ENCODE peak calls at places on chromosomes 7 and 10, in ten cellular contexts. One of them, this sample, is unnamed.

GRCh38 chr7:96838481-96838880 is 128.8 kb upstream of the SEM1 start:
- DNase-seq in epithelial cell of esophagus: no peak
- DNase-seq in psoas muscle: no peak
- DNase-seq in left lung: no peak
- DNase-seq in uterus: no peak
- DNase-seq in dorsolateral prefrontal cortex: no peak
- DNase-seq in tibial nerve: no peak
- DNase-seq in upper lobe of right lung: no peak
- DNase-seq in mucosa of descending colon: no peak
- DNase-seq in astrocyte of the cerebellum: no peak
- DNase-seq in this sample: no peak

GRCh38 chr7:2637505-2638223 is 5.9 kb downstream of the TTYH3 start:
- DNase-seq in psoas muscle: peak
- DNase-seq in uterus: peak
- DNase-seq in upper lobe of right lung: peak
- DNase-seq in astrocyte of the cerebellum: no peak
- DNase-seq in left lung: peak
- DNase-seq in epithelial cell of esophagus: no peak
- DNase-seq in mucosa of descending colon: peak
- DNase-seq in dorsolateral prefrontal cortex: no peak
- DNase-seq in tibial nerve: peak
- DNase-seq in this sample: no peak

GRCh38 chr7:27175005-27175625 is 995 bp upstream of the HOXA10 start:
- DNase-seq in mucosa of descending colon: peak
- DNase-seq in psoas muscle: no peak
- DNase-seq in epithelial cell of esophagus: no peak
- DNase-seq in tibial nerve: no peak
- DNase-seq in upper lobe of right lung: peak
- DNase-seq in uterus: peak
- DNase-seq in left lung: no peak
- DNase-seq in dorsolateral prefrontal cortex: peak
- DNase-seq in astrocyte of the cerebellum: no peak
- DNase-seq in this sample: no peak

GRCh38 chr7:40530292-40530691 is 395.5 kb downstream of the SUGCT start:
- DNase-seq in dorsolateral prefrontal cortex: no peak
- DNase-seq in epithelial cell of esophagus: no peak
- DNase-seq in uterus: no peak
- DNase-seq in left lung: no peak
- DNase-seq in mucosa of descending colon: no peak
- DNase-seq in tibial nerve: no peak
- DNase-seq in upper lobe of right lung: no peak
- DNase-seq in psoas muscle: no peak
- DNase-seq in astrocyte of the cerebellum: peak
- DNase-seq in this sample: no peak

GRCh38 chr10:5697342-5697741 is 12.7 kb downstream of the TASOR2 start:
- DNase-seq in upper lobe of right lung: no peak
- DNase-seq in dorsolateral prefrontal cortex: no peak
- DNase-seq in left lung: no peak
- DNase-seq in astrocyte of the cerebellum: no peak
- DNase-seq in tibial nerve: no peak
- DNase-seq in mucosa of descending colon: no peak
- DNase-seq in epithelial cell of esophagus: no peak
- DNase-seq in uterus: no peak
- DNase-seq in psoas muscle: no peak
- DNase-seq in this sample: no peak

GRCh38 chr7:104410742-104411141 is 82.3 kb downstream of the LHFPL3 start:
- DNase-seq in left lung: no peak
- DNase-seq in dorsolateral prefrontal cortex: no peak
- DNase-seq in astrocyte of the cerebellum: no peak
- DNase-seq in upper lobe of right lung: no peak
- DNase-seq in epithelial cell of esophagus: no peak
- DNase-seq in uterus: no peak
- DNase-seq in mucosa of descending colon: no peak
- DNase-seq in psoas muscle: no peak
- DNase-seq in tibial nerve: no peak
- DNase-seq in this sample: no peak

GRCh38 chr10:118723467-118723866 is 31.3 kb downstream of the CACUL1 start:
- DNase-seq in astrocyte of the cerebellum: no peak
- DNase-seq in uterus: no peak
- DNase-seq in dorsolateral prefrontal cortex: no peak
- DNase-seq in psoas muscle: no peak
- DNase-seq in mucosa of descending colon: no peak
- DNase-seq in left lung: no peak
- DNase-seq in upper lobe of right lung: no peak
- DNase-seq in tibial nerve: no peak
- DNase-seq in epithelial cell of esophagus: no peak
- DNase-seq in this sample: no peak

GRCh38 chr10:110753462-110753861 is 109.3 kb downstream of the RBM20 start:
- DNase-seq in psoas muscle: no peak
- DNase-seq in dorsolateral prefrontal cortex: no peak
- DNase-seq in epithelial cell of esophagus: no peak
- DNase-seq in mucosa of descending colon: no peak
- DNase-seq in left lung: no peak
- DNase-seq in astrocyte of the cerebellum: no peak
- DNase-seq in uterus: no peak
- DNase-seq in upper lobe of right lung: no peak
- DNase-seq in tibial nerve: no peak
- DNase-seq in this sample: no peak

GRCh38 chr7:100722480-100723212 is 2.4 kb downstream of the EPO start:
- DNase-seq in uterus: no peak
- DNase-seq in mucosa of descending colon: no peak
- DNase-seq in psoas muscle: no peak
- DNase-seq in tibial nerve: no peak
- DNase-seq in left lung: peak
- DNase-seq in astrocyte of the cerebellum: no peak
- DNase-seq in upper lobe of right lung: no peak
- DNase-seq in epithelial cell of esophagus: no peak
- DNase-seq in dorsolateral prefrontal cortex: no peak
- DNase-seq in this sample: peak

GRCh38 chr7:100720645-100721504 is 607 bp downstream of the EPO start:
- DNase-seq in uterus: no peak
- DNase-seq in psoas muscle: no peak
- DNase-seq in astrocyte of the cerebellum: no peak
- DNase-seq in left lung: peak
- DNase-seq in mucosa of descending colon: no peak
- DNase-seq in tibial nerve: no peak
- DNase-seq in upper lobe of right lung: no peak
- DNase-seq in dorsolateral prefrontal cortex: no peak
- DNase-seq in epithelial cell of esophagus: no peak
- DNase-seq in this sample: peak

GRCh38 chr7:100720320-100720644 is at the start of gene EPO:
- DNase-seq in left lung: no peak
- DNase-seq in psoas muscle: no peak
- DNase-seq in mucosa of descending colon: no peak
- DNase-seq in tibial nerve: no peak
- DNase-seq in upper lobe of right lung: no peak
- DNase-seq in astrocyte of the cerebellum: no peak
- DNase-seq in dorsolateral prefrontal cortex: no peak
- DNase-seq in epithelial cell of esophagus: no peak
- DNase-seq in uterus: no peak
- DNase-seq in this sample: no peak

GRCh38 chr7:100721505-100721812 is 1.2 kb downstream of the EPO start:
- DNase-seq in dorsolateral prefrontal cortex: no peak
- DNase-seq in uterus: no peak
- DNase-seq in astrocyte of the cerebellum: no peak
- DNase-seq in upper lobe of right lung: no peak
- DNase-seq in epithelial cell of esophagus: no peak
- DNase-seq in tibial nerve: no peak
- DNase-seq in mucosa of descending colon: no peak
- DNase-seq in left lung: peak
- DNase-seq in psoas muscle: no peak
- DNase-seq in this sample: no peak

GRCh38 chr7:100719523-100720319 is 547 bp upstream of the EPO start:
- DNase-seq in mucosa of descending colon: no peak
- DNase-seq in epithelial cell of esophagus: peak
- DNase-seq in psoas muscle: no peak
- DNase-seq in dorsolateral prefrontal cortex: no peak
- DNase-seq in left lung: peak
- DNase-seq in tibial nerve: no peak
- DNase-seq in uterus: peak
- DNase-seq in upper lobe of right lung: no peak
- DNase-seq in astrocyte of the cerebellum: no peak
- DNase-seq in this sample: no peak
- TF ChIP-seq CTCF in mucosa of descending colon: no peak
- TF ChIP-seq CTCF in epithelial cell of esophagus: peak
- TF ChIP-seq CTCF in psoas muscle: no peak
- TF ChIP-seq CTCF in dorsolateral prefrontal cortex: no peak
- TF ChIP-seq CTCF in left lung: no peak
- TF ChIP-seq CTCF in tibial nerve: no peak
- TF ChIP-seq CTCF in uterus: peak
- TF ChIP-seq CTCF in upper lobe of right lung: no peak
- TF ChIP-seq CTCF in astrocyte of the cerebellum: peak
- TF ChIP-seq CTCF in this sample: no peak

DNA sequence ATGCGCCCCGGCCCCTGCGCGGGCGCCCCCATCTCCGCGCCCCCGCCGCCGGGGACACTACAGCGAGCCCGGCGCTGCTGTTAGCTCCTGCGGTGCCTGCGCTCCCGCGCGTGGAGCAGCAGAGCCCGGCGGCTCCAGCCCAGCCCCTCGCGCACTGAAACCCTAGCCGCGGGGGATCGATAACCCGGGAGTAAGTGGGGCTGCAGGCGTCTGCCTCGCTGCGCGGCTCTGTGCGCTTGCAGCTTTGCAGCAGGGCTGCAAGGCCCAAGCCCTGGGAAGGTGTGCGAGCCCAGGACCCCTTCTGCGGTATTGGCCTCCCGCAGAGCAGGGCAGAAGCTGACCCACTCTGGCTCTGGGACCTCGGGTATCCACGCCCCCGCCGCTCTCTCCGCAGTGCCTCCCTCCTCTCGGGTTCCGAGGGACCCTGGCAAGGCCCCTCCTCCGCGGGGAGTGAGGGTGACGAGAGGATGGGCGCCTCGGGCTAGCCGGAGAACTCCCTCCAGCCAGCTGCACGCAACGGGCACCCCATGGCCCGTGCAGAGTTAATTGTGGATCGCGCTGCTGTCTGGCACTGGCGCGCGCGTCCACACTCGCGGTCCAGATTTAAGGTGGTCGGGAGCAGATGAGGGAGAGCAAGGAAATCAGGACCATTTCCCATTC is 2.2 kb downstream of the SHH start:
- DNase-seq in epithelial cell of esophagus: no peak
- DNase-seq in left lung: peak
- DNase-seq in astrocyte of the cerebellum: no peak
- DNase-seq in tibial nerve: no peak
- DNase-seq in mucosa of descending colon: peak
- DNase-seq in psoas muscle: no peak
- DNase-seq in uterus: no peak
- DNase-seq in upper lobe of right lung: peak
- DNase-seq in dorsolateral prefrontal cortex: no peak
- DNase-seq in this sample: no peak
- H3K4me3 ChIP-seq in epithelial cell of esophagus: no peak
- H3K4me3 ChIP-seq in left lung: peak
- H3K4me3 ChIP-seq in astrocyte of the cerebellum: no peak
- H3K4me3 ChIP-seq in tibial nerve: peak
- H3K4me3 ChIP-seq in mucosa of descending colon: no peak
- H3K4me3 ChIP-seq in psoas muscle: peak
- H3K4me3 ChIP-seq in uterus: no peak
- H3K4me3 ChIP-seq in upper lobe of right lung: peak
- H3K4me3 ChIP-seq in dorsolateral prefrontal cortex: peak
- H3K4me3 ChIP-seq in this sample: peak

GRCh38 chr10:120823251-120823650 is 27.9 kb upstream of the WDR11 start:
- DNase-seq in epithelial cell of esophagus: no peak
- DNase-seq in uterus: no peak
- DNase-seq in tibial nerve: no peak
- DNase-seq in left lung: no peak
- DNase-seq in mucosa of descending colon: no peak
- DNase-seq in upper lobe of right lung: no peak
- DNase-seq in psoas muscle: no peak
- DNase-seq in dorsolateral prefrontal cortex: no peak
- DNase-seq in astrocyte of the cerebellum: peak
- DNase-seq in this sample: no peak

GRCh38 chr10:120825878-120826383 is 25.2 kb upstream of the WDR11 start:
- DNase-seq in left lung: no peak
- DNase-seq in epithelial cell of esophagus: no peak
- DNase-seq in uterus: no peak
- DNase-seq in dorsolateral prefrontal cortex: no peak
- DNase-seq in upper lobe of right lung: no peak
- DNase-seq in tibial nerve: no peak
- DNase-seq in psoas muscle: no peak
- DNase-seq in mucosa of descending colon: no peak
- DNase-seq in astrocyte of the cerebellum: no peak
- DNase-seq in this sample: no peak

GRCh38 chr10:120828940-120829339 is 22.2 kb upstream of the WDR11 start:
- DNase-seq in dorsolateral prefrontal cortex: no peak
- DNase-seq in mucosa of descending colon: no peak
- DNase-seq in left lung: no peak
- DNase-seq in psoas muscle: no peak
- DNase-seq in tibial nerve: no peak
- DNase-seq in astrocyte of the cerebellum: no peak
- DNase-seq in uterus: no peak
- DNase-seq in upper lobe of right lung: no peak
- DNase-seq in epithelial cell of esophagus: no peak
- DNase-seq in this sample: no peak

GRCh38 chr10:120827251-120827875 is 23.8 kb upstream of the WDR11 start:
- DNase-seq in left lung: no peak
- DNase-seq in dorsolateral prefrontal cortex: no peak
- DNase-seq in astrocyte of the cerebellum: no peak
- DNase-seq in tibial nerve: no peak
- DNase-seq in psoas muscle: no peak
- DNase-seq in upper lobe of right lung: no peak
- DNase-seq in epithelial cell of esophagus: no peak
- DNase-seq in uterus: no peak
- DNase-seq in mucosa of descending colon: no peak
- DNase-seq in this sample: no peak

DNA sequence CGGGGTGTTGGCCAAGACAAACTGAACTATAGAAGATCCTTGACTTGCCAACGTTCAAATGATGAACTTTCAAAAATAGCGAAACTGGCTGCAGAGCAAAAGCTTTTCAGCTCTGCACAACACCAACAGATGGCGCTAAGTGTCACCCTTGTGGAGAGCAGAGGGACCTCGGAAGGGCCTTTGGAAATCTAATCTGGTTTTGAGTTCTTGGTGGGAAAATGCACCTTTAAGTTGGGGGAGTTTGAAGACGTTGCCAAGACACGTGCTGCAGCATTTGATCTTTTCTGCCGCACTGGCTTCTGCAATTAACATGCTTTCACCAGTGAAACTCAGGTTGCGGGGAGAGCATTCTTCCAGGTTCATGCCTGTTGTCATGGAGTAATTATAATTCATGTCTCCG is 26.3 kb upstream of the WDR11 start:
- DNase-seq in epithelial cell of esophagus: peak
- DNase-seq in upper lobe of right lung: no peak
- DNase-seq in tibial nerve: no peak
- DNase-seq in left lung: no peak
- DNase-seq in mucosa of descending colon: no peak
- DNase-seq in psoas muscle: no peak
- DNase-seq in uterus: no peak
- DNase-seq in dorsolateral prefrontal cortex: no peak
- DNase-seq in astrocyte of the cerebellum: peak
- DNase-seq in this sample: no peak
- TF ChIP-seq CTCF in epithelial cell of esophagus: peak
- TF ChIP-seq CTCF in upper lobe of right lung: peak
- TF ChIP-seq CTCF in tibial nerve: peak
- TF ChIP-seq CTCF in left lung: peak
- TF ChIP-seq CTCF in mucosa of descending colon: peak
- TF ChIP-seq CTCF in psoas muscle: no peak
- TF ChIP-seq CTCF in uterus: no peak
- TF ChIP-seq CTCF in dorsolateral prefrontal cortex: peak
- TF ChIP-seq CTCF in astrocyte of the cerebellum: peak
- TF ChIP-seq CTCF in this sample: peak

DNA sequence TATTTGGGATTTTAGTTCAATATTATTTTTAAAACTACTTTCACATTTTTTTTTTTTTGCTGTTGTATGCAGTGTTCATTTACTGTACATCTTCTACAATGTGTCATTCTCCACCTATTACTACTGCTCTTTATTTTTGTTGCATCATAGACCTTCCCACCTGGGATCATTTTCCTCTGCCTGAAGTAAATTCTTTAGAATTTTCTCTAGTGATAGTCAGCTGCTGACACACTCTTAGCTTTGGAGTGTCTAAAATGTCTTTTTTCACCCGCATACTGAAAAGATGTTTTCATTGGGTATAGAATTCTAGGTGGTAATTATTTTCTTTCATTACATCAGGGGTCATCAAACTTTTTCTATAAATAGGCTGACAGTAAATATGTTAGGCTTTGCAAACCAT is 30.5 kb downstream of the CFAP43 start:
- DNase-seq in upper lobe of right lung: no peak
- DNase-seq in epithelial cell of esophagus: peak
- DNase-seq in left lung: no peak
- DNase-seq in tibial nerve: no peak
- DNase-seq in astrocyte of the cerebellum: no peak
- DNase-seq in uterus: no peak
- DNase-seq in psoas muscle: no peak
- DNase-seq in dorsolateral prefrontal cortex: no peak
- DNase-seq in mucosa of descending colon: no peak
- DNase-seq in this sample: no peak
- H3K4me3 ChIP-seq in upper lobe of right lung: no peak
- H3K4me3 ChIP-seq in epithelial cell of esophagus: no peak
- H3K4me3 ChIP-seq in left lung: no peak
- H3K4me3 ChIP-seq in tibial nerve: no peak
- H3K4me3 ChIP-seq in astrocyte of the cerebellum: no peak
- H3K4me3 ChIP-seq in uterus: no peak
- H3K4me3 ChIP-seq in psoas muscle: no peak
- H3K4me3 ChIP-seq in dorsolateral prefrontal cortex: no peak
- H3K4me3 ChIP-seq in mucosa of descending colon: no peak
- H3K4me3 ChIP-seq in this sample: no peak

This sample was measured in pancreas.